ENCODE peak calls at places on chromosomes 11 and 22, in ten cellular contexts. Z is sigmoid colon, J is tibial nerve, A is IMR-90, C is Peyer's patch, B is erythroblast, S is HCT116, F is body of pancreas, L is uterus, P is lower leg skin. D is an unnamed sample.

GRCh38 chr11:86625981-86626380 is 46.4 kb downstream of the ME3 start:
- DNase-seq in Z (no peak), J (no peak), A (no peak), C (no peak), B (no peak), S (no peak), F (no peak), L (no peak), P (no peak), D (no peak)

GRCh38 chr11:64784813-64785581 is 6.7 kb upstream of the SF1 start:
- DNase-seq in Z (no peak), J (no peak), A (no peak), C (no peak), B (no peak), S (no peak), F (no peak), L (no peak), P (no peak), D (no peak)

GRCh38 chr11:122180435-122180834 is 64.4 kb upstream of the BLID start:
- DNase-seq in Z (no peak), J (no peak), A (peak), C (no peak), B (no peak), S (peak), F (no peak), L (peak), P (no peak), D (no peak)

GRCh38 chr11:129590753-129591475 is 215.3 kb downstream of the BARX2 start:
- DNase-seq in Z (no peak), J (no peak), A (no peak), C (no peak), B (no peak), S (no peak), F (no peak), L (no peak), P (no peak), D (no peak)

GRCh38 chr11:57387284-57388030 is 3.0 kb downstream of the PRG2 start:
- DNase-seq in Z (no peak), J (peak), A (no peak), C (no peak), B (peak), S (no peak), F (no peak), L (peak), P (no peak), D (peak)

GRCh38 chr11:73218830-73219215 is 742 bp downstream of the P2RY2 start:
- DNase-seq in Z (peak), J (no peak), A (no peak), C (no peak), B (no peak), S (no peak), F (no peak), L (no peak), P (no peak), D (no peak)

GRCh38 chr11:110782616-110783015 is 70.4 kb upstream of the ARHGAP20 start:
- DNase-seq in Z (no peak), J (no peak), A (peak), C (no peak), B (no peak), S (no peak), F (no peak), L (no peak), P (no peak), D (no peak)

GRCh38 chr11:112289588-112290461 is 29.2 kb upstream of the PLET1 start:
- DNase-seq in Z (peak), J (peak), A (peak), C (peak), B (peak), S (no peak), F (peak), L (peak), P (peak), D (peak)

GRCh38 chr11:79860336-79860735 is 419.5 kb upstream of the TENM4 start:
- DNase-seq in Z (no peak), J (no peak), A (no peak), C (no peak), B (no peak), S (no peak), F (no peak), L (no peak), P (no peak), D (no peak)

GRCh38 chr22:42933783-42934144 is 76.7 kb upstream of the ARFGAP3 start:
- DNase-seq in Z (no peak), J (peak), A (peak), C (no peak), B (no peak), S (no peak), F (no peak), L (no peak), P (no peak), D (no peak)

GRCh38 chr11:13649619-13650018 is 18.8 kb upstream of the FAR1 start:
- DNase-seq in Z (no peak), J (no peak), A (no peak), C (no peak), B (no peak), S (no peak), F (no peak), L (no peak), P (no peak), D (no peak)

GRCh38 chr11:64553554-64554201 is 37.3 kb upstream of the SLC22A12 start:
- DNase-seq in Z (peak), J (peak), A (peak), C (peak), B (peak), S (no peak), F (peak), L (peak), P (no peak), D (peak)

GRCh38 chr11:105840391-105840790 is 181.6 kb downstream of the MSANTD4 start:
- DNase-seq in Z (no peak), J (no peak), A (no peak), C (no peak), B (no peak), S (no peak), F (no peak), L (no peak), P (no peak), D (no peak)

GRCh38 chr11:130024356-130024755 is 21.7 kb upstream of the PRDM10 start:
- DNase-seq in Z (no peak), J (no peak), A (no peak), C (no peak), B (no peak), S (no peak), F (no peak), L (no peak), P (no peak), D (no peak)

GRCh38 chr22:43230983-43231723 is 44.2 kb upstream of the TTLL12 start:
- DNase-seq in Z (no peak), J (peak), A (peak), C (peak), B (peak), S (peak), F (peak), L (peak), P (peak), D (peak)

GRCh38 chr11:63622318-63622717 is 8.1 kb upstream of the PLAAT3 start:
- DNase-seq in Z (no peak), J (no peak), A (no peak), C (no peak), B (no peak), S (no peak), F (peak), L (no peak), P (no peak), D (no peak)

GRCh38 chr11:76048763-76049162 is 157.5 kb downstream of the WNT11 start:
- DNase-seq in Z (no peak), J (no peak), A (no peak), C (peak), B (peak), S (peak), F (peak), L (no peak), P (no peak), D (no peak)

GRCh38 chr11:67483498-67483798 is 622 bp downstream of the AIP start:
- DNase-seq in Z (no peak), J (no peak), A (no peak), C (no peak), B (no peak), S (no peak), F (no peak), L (no peak), P (no peak), D (no peak)

GRCh38 chr11:119024430-119025098 is 6.0 kb downstream of the TRAPPC4 start:
- DNase-seq in Z (peak), J (no peak), A (no peak), C (no peak), B (peak), S (no peak), F (no peak), L (no peak), P (no peak), D (peak)
- TF ChIP-seq POLR2A in Z (no peak), J (no peak), A (no peak), C (no peak), B (peak), S (no peak), F (no peak), L (no peak), P (no peak), D (no peak)

GRCh38 chr11:114259124-114259526 is 37.1 kb upstream of the NNMT start:
- DNase-seq in Z (peak), J (peak), A (no peak), C (peak), B (no peak), S (no peak), F (peak), L (peak), P (peak), D (no peak)
- TF ChIP-seq POLR2A in Z (no peak), J (no peak), A (no peak), C (no peak), B (no peak), S (no peak), F (no peak), L (no peak), P (no peak), D (no peak)

DNA sequence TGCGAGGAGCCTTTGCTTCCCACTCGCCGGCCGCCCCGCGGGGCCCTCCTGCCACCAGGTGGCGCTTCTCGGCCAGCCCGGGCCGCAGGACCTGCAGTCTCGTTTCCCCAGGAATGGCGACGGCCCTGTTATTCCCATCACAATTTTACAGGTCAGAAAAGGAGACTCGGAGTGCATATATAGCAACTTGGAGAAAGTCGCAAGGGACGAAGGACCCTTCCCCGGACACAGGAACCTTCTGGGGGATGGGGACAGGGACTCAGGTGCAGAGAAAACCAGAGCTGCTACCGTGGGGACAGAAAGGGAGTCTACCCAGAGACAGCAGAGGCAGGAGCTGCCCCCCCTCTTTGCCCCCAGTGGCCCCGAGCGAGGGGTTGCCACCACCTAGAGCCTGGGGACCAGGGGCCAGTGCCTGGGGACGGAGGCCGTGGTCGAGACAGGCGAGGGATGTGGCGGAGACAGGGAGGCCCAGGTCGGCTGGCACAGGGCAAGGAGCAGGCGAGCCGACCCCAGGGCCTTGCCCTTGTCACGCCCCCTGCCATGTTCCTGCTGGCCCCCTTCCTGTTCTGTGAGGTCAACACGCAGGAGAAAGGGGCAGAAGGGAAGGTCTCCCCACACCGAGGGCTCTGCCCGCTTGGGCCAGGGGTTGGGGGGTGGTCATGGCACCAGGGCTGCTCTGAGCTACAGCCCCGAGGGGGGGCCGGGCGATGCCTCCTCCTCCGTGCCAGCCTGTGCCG is 3.5 kb upstream of the KRTAP5-6 start:
- DNase-seq in Z (peak), J (peak), A (peak), C (peak), B (peak), S (peak), F (peak), L (peak), P (peak), D (peak)
- TF ChIP-seq POLR2A in Z (no peak), J (no peak), A (no peak), C (no peak), B (no peak), S (no peak), F (no peak), L (no peak), P (no peak), D (no peak)

DNA sequence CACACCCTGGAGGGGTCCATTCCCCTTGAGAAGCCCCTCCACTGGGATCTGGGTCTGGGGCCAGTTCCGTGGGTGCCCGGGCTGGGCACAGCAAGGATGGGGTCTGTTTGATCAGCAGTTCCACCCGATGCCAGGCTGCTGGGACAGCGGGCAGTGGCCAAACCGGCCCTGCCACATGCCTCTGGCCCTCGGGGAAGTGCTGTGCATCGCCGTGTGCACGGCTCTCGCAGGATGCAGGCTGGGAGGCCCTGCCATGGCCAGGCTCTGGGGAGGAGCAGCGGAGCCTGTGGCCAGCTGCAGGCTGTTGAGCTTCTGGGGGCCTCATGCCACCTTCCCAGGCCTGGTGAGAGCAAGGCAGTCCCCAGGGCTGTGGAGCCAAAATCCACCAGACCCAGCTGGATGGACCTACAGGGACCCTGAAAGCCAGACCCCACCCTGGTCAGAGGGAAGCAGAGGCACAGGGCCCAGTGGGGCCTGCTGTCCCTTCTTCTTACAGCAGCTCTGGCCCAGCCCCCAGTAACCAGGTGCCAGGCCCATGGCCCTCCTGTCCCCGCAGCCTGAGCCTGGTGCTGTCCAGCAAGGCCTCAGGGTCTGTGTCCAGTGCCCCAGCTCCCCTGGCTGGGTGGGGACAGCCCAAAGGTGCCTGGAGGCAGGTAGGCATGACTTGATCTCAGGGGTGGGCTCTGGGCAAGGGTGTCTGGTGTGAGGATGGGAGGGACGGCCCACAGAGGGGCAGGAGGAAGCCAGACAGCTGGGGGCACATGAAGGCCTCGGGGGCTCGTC is 57.3 kb downstream of the WNT7B start:
- DNase-seq in Z (no peak), J (no peak), A (no peak), C (no peak), B (no peak), S (no peak), F (peak), L (no peak), P (no peak), D (no peak)
- TF ChIP-seq POLR2A in Z (no peak), J (no peak), A (no peak), C (no peak), B (no peak), S (no peak), F (peak), L (no peak), P (no peak), D (no peak)

DNA sequence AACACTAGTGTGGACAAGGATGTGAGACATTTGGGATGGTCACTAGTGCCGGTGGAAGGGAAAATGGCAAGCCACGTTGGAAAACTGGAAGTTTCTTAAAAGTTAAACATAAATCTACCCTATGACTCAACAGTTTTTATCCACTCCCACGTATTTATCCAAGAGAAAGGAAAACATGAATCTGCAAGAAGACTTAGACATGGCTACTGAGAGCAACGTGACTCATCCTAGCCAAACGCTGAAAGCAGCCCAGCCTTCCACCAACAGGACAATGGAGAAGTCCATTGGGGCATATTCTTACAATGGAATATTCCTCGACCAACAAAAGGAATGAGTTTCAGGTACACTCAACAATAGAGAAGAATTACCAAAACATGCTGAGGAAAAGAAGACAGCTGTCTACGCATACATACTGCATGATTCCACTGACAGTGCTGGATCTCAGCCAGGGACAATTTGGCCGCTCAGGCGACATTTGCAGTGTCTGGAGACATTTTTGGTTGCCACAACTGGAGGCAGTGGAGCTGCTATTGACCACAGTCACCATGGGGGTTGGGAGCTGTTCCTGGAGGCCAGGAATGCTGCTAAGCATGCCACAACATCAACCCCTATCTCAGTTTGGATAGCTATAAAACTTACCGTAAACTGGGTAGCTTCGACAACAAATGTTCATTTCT is 21.2 kb downstream of the SYT13 start:
- DNase-seq in Z (no peak), J (no peak), A (peak), C (no peak), B (no peak), S (no peak), F (no peak), L (no peak), P (no peak), D (no peak)
- TF ChIP-seq POLR2A in Z (no peak), J (no peak), A (no peak), C (no peak), B (no peak), S (no peak), F (no peak), L (no peak), P (no peak), D (no peak)

GRCh38 chr11:37984991-37985390 is 1387.0 kb upstream of the RAG2 start:
- DNase-seq in Z (no peak), J (no peak), A (no peak), C (no peak), B (no peak), S (no peak), F (no peak), L (no peak), P (no peak), D (no peak)
- TF ChIP-seq POLR2A in Z (no peak), J (no peak), A (no peak), C (no peak), B (no peak), S (no peak), F (no peak), L (no peak), P (no peak), D (no peak)

GRCh38 chr22:19823638-19824196 is 31.0 kb downstream of the GNB1L start:
- DNase-seq in Z (peak), J (no peak), A (no peak), C (no peak), B (no peak), S (no peak), F (peak), L (no peak), P (peak), D (no peak)
- TF ChIP-seq POLR2A in Z (no peak), J (no peak), A (no peak), C (no peak), B (no peak), S (no peak), F (no peak), L (no peak), P (no peak), D (no peak)

GRCh38 chr11:8018742-8019631 is 31.9 kb downstream of the EIF3F start:
- DNase-seq in Z (peak), J (peak), A (peak), C (peak), B (peak), S (no peak), F (peak), L (peak), P (peak), D (peak)
- TF ChIP-seq POLR2A in Z (no peak), J (no peak), A (no peak), C (no peak), B (no peak), S (no peak), F (no peak), L (no peak), P (no peak), D (peak)